ENCODE peak calls at places on chromosome 4, in four cellular contexts. K is fibroblast of lung; O is CD4-positive, alpha-beta memory T cell; I is cardiac muscle cell. R is an unnamed sample. For H3K27me3, the result is how much of the 10 kb centered on the place peaks cover.

GRCh38 chr4:55549888-55550287 is 3.2 kb upstream of the CLOCK start:
- DNase-seq in K (peak), O (no peak), I (peak), R (no peak)

GRCh38 chr4:159451006-159451405 is 348.1 kb downstream of the RAPGEF2 start:
- DNase-seq in K (peak), I (no peak), O (no peak), R (no peak)

GRCh38 chr4:145626623-145626982 is 7.4 kb downstream of the MMAA start:
- DNase-seq in O (no peak), K (no peak), I (no peak), R (no peak)

GRCh38 chr4:145716200-145716599 is 36.3 kb downstream of the C4orf51 start:
- DNase-seq in K (peak), I (peak), O (no peak), R (no peak)

GRCh38 chr4:123987408-123987807 is 590.8 kb downstream of the SPRY1 start:
- DNase-seq in I (peak), K (no peak), O (no peak), R (no peak)

GRCh38 chr4:4858527-4858926 is 938 bp upstream of the MSX1 start:
- DNase-seq in K (no peak), O (no peak), I (no peak), R (no peak)

GRCh38 chr4:87030606-87031441 is 96.0 kb downstream of the AFF1 start:
- DNase-seq in I (peak), O (no peak), K (no peak), R (peak)

GRCh38 chr4:130026185-130026584 is 930.2 kb downstream of the C4orf33 start:
- DNase-seq in I (no peak), K (no peak), O (no peak), R (no peak)

GRCh38 chr4:118904418-118904817 is 15.8 kb downstream of the SYNPO2 start:
- DNase-seq in O (no peak), K (no peak), I (peak), R (peak)

GRCh38 chr4:38185406-38185805 is 225.2 kb downstream of the PTTG2 start:
- DNase-seq in I (no peak), K (no peak), O (no peak), R (no peak)

GRCh38 chr4:72828864-72829263 is 240.7 kb downstream of the COX18 start:
- DNase-seq in O (no peak), K (no peak), I (no peak), R (no peak)

GRCh38 chr4:82784615-82785247 is 13.9 kb downstream of the SCD5 start:
- DNase-seq in K (peak), O (no peak), I (peak), R (peak)

GRCh38 chr4:2292679-2293108 is 30.8 kb upstream of the MXD4 start:
- DNase-seq in O (no peak), K (peak), I (peak), R (peak)

GRCh38 chr4:173301518-173302201 is 32.5 kb downstream of the HMGB2 start:
- DNase-seq in K (peak), I (peak), O (peak), R (no peak)

GRCh38 chr4:32748061-32748460 is 2027.9 kb downstream of the PCDH7 start:
- DNase-seq in O (no peak), I (no peak), K (no peak), R (no peak)

GRCh38 chr4:158170691-158171455 is 2.0 kb downstream of the GASK1B start:
- DNase-seq in K (peak), I (peak), O (no peak), R (peak)

GRCh38 chr4:127586922-127587571 is 45.7 kb upstream of the INTU start:
- DNase-seq in I (peak), K (peak), O (no peak), R (peak)

GRCh38 chr4:37628977-37629609 is 57.1 kb downstream of the RELL1 start:
- DNase-seq in I (peak), O (no peak), K (peak), R (peak)

GRCh38 chr4:159105063-159105414 is 2.2 kb downstream of the RAPGEF2 start:
- DNase-seq in K (peak), I (no peak), O (no peak), R (no peak)

GRCh38 chr4:164293181-164293580 is 460.8 kb upstream of the SMIM31 start:
- DNase-seq in I (no peak), K (no peak), O (no peak), R (no peak)

GRCh38 chr4:169208090-169208455 is 62.7 kb downstream of the SH3RF1 start:
- DNase-seq in I (peak), K (no peak), O (no peak), R (no peak)

GRCh38 chr4:151173751-151174325 is 74.4 kb downstream of the RPS3A start:
- DNase-seq in O (no peak), I (peak), K (peak), R (no peak)

GRCh38 chr4:118279328-118279727 is 73.5 kb downstream of the PRSS12 start:
- DNase-seq in K (peak), I (no peak), O (peak), R (no peak)

GRCh38 chr4:122827899-122828601 is 1.4 kb downstream of the FGF2 start:
- DNase-seq in I (peak), O (peak), K (peak), R (peak)

GRCh38 chr4:104616401-104616820 is 121.7 kb upstream of the CXXC4 start:
- DNase-seq in O (no peak), I (peak), K (peak), R (no peak)

GRCh38 chr4:62014982-62015739 is 815.0 kb downstream of the ADGRL3 start:
- DNase-seq in O (no peak), I (peak), K (no peak), R (no peak)

GRCh38 chr4:165663411-165663810 is 209.6 kb upstream of the TLL1 start:
- DNase-seq in O (no peak), I (peak), K (peak), R (no peak)

GRCh38 chr4:16809064-16809463 is 89.4 kb downstream of the LDB2 start:
- DNase-seq in K (no peak), I (no peak), O (no peak), R (no peak)

GRCh38 chr4:53365121-53365485 is 758 bp downstream of the SCFD2 start:
- DNase-seq in O (no peak), K (peak), I (peak), R (peak)

GRCh38 chr4:53928825-53929224 is 135.6 kb downstream of the CHIC2 start:
- DNase-seq in O (no peak), I (peak), K (peak), R (no peak)

GRCh38 chr4:38650133-38650532 is 13.9 kb upstream of the KLF3 start:
- DNase-seq in O (no peak), K (no peak), I (no peak), R (no peak)

DNA sequence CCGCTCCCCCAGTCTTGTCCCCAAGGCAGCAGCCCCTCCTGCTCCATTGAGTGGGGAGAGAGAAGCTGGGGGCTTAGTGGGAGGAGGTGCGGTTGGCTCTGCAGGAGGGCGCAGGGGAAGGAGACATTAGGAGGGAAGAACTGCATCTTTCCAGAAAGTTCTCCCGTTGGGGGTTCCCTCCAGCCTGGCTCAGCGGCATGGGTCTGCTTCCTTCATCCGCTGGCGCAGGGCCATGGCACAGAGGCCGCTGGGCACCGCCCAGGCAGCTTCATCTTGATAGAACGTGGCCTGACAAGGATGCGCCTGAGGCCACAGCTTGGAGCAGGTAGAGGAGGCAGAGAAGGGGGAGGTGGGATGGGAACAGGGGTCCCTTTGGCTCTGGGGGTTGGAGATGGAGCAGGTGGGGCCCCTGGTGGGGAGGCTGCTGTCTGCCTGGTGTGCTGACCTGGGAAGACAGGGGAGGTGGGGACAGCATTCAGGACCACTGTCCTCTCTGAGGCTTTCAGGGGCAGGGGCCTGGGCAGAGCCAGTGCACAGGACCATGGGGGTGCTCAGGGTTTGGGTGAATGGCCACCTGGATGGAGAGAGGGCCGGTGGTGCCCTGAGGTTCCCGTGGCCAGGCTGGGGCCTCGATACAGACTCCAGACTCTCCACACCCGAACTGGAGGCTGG is 12.1 kb downstream of the DOK7 start:
- DNase-seq in K (no peak), O (no peak), I (no peak), R (no peak)
- H3K27me3 ChIP-seq in K (under half), O (under half), I (under half), R (under half)

DNA sequence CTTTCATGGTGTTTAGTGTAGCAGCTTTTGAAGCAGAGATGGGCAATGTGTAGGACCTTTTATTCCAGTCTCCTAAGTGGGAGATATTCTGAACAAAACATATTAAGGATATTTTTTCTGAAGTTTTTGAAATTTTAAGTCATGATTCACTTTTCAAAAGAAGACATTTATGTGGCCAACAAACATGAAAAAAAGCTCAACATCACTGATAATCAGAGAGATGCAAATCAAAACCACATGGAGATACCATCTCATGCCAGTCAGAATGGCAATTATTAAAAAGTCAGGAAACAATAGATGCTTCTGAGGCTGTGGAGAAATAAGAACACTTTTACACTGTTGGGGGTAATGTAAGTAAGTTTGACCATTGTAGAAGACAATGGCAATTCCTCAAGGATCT is 76.0 kb downstream of the FAT4 start:
- DNase-seq in I (no peak), O (no peak), K (peak), R (no peak)
- H3K4me3 ChIP-seq in I (no peak), O (no peak), K (no peak), R (no peak)

GRCh38 chr4:8690811-8691775 is 98.5 kb downstream of the CPZ start:
- DNase-seq in O (no peak), I (no peak), K (no peak), R (no peak)
- H3K27me3 ChIP-seq in O (under half), I (half or more), K (under half), R (under half)

DNA sequence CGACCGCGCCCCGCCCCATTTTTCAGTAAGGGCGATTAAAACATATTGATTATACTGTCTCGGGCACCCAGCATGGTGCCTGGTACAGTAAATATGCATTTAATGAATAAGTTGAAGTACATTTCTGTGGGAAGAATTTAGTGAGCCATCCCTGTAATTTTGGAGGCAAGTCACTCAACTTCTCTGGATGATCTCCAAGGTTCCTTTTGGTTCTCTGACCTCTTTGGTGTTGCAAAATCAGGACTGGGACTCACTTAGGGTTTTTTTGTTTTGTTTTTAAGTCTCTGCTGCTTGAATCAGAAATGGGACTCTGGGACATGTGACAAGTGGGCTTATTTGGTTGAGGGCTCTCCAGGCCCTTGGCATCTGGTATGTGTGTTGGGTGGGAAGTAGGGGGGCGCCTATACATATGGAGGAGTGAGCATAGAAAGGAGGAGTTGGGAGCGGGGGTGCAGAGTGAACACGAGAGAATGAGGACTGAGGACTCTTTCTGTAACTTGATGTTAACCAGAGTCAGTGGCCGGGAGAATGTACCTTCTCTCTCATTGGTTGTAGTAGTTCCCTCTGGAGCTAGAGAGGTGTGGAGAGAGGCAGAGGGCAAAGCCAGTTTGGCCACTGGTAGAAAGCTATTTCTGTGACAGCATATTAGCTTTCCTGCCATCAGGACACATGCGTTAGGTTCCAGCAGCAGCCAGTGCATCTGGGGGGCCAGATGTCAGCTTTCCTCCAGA is 1.9 kb downstream of the ARHGAP10 start:
- DNase-seq in I (peak), K (peak), O (no peak), R (peak)
- H3K4me3 ChIP-seq in I (peak), K (peak), O (no peak), R (peak)

DNA sequence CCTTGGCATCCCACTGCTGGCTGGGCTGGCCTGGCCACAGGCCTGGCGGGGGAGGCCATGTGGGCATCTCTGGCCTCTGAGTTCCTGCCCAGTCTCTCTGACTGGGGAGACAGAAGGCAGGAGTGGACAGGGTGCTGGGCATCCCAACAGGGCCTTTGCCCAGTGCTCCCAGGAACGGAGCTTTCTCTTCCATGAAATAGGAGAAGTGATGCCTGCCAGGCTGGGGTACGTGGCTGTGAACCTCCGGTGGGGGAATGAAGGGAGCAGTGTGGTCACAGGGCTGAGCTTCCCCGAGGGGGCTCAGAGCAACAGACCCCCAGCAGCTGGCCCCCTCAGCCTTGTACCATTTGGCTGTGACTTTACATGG is 40.4 kb upstream of the HMX1 start:
- DNase-seq in I (no peak), O (no peak), K (no peak), R (no peak)
- H3K27me3 ChIP-seq in I (half or more), O (under half), K (under half), R (under half)

GRCh38 chr4:6473264-6474052 is 1.0 kb upstream of the PPP2R2C start:
- DNase-seq in O (no peak), K (no peak), I (no peak), R (no peak)

GRCh38 chr4:6471303-6472007 is 959 bp downstream of the PPP2R2C start:
- DNase-seq in I (no peak), K (no peak), O (no peak), R (no peak)

GRCh38 chr4:6472387-6473263 is at the start of gene PPP2R2C:
- DNase-seq in O (no peak), K (no peak), I (no peak), R (peak)

GRCh38 chr4:6470502-6471302 is 1.7 kb downstream of the PPP2R2C start:
- DNase-seq in O (no peak), I (peak), K (peak), R (peak)

DNA sequence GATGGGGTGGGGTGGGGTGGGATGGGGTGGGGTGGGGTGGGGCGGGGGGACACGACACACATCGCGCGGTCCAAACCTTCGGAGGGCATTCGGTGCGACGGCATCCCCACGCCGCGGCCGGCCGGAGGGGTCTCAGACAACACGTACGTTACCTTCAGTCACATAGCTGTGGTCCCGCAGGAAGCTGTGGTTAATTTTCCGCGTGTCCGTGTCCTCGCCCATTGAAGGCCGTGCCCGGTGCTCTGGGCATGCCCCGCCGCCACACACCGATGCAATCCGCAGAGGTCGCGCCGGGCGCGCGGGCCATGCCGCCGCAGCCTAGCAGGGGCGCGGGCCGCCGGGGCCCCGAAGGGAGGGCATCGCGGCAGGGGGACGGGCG is 417 bp downstream of the PPP2R2C start:
- DNase-seq in I (no peak), K (no peak), O (no peak), R (no peak)
- H3K4me3 ChIP-seq in I (peak), K (no peak), O (no peak), R (peak)

DNA sequence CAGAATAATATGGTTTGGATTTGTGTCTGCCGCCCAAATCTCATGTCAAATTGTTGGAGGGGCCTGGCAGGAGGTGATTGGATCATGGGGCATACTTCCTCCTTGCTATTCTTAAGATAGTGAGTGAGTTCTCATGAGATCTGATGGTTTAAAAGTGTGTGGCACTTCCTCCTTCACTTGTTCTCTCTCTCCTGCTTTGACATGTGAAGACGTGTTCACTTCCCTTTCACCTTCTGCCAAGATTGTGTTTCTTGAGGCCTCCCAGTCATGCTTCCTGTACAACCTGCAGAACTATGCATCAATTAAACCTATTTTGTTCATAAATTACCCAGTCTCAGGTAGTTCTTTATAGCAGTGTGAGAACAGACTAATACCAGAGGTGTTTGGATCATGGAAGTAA is 325.7 kb upstream of the GIMD1 start:
- DNase-seq in I (no peak), K (no peak), O (no peak), R (no peak)
- H3K27me3 ChIP-seq in I (under half), K (under half), O (under half), R (under half)

DNA sequence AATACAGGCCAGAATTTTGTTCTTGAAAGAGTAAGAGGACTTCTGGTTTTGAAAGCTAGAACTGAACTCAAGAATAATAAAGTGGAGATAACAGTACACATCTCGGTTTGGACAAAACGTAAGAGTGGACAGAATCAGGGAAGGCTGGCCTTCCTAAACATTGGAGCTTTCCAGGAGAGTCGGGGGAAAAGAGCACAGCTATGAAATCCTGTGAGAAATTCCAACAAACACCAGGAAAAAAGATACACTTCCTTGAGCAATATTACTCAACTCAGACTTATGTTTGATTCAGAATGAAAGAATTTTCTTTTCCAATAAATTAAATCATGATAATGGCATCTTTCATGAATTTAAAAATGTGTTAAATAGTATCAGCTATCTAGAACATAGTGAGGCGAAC is 1.1 kb downstream of the CTSO start:
- DNase-seq in K (peak), O (no peak), I (peak), R (no peak)
- H3K4me3 ChIP-seq in K (peak), O (no peak), I (peak), R (no peak)

R was measured in BE2C.